ENCODE peak calls at places on chromosome 21, in nine cellular contexts. W is stomach, F is suprapubic skin, Y is HCT116, U is SK-N-SH, Q is GM12878, K is sigmoid colon, H is endothelial cell of umbilical vein, O is K562. I is an unnamed sample.

GRCh38 chr21:28294046-28294445 is 698.6 kb downstream of the LTN1 start:
- DNase-seq in W (no peak), F (no peak), Y (no peak), U (no peak), Q (no peak), K (no peak), H (peak; percentile 57), O (no peak), I (no peak)

GRCh38 chr21:15210235-15210678 is 145.5 kb upstream of the NRIP1 start:
- DNase-seq in W (peak; percentile 57), F (peak; percentile 71), Y (no peak), U (no peak), Q (no peak), K (peak; percentile 71), H (no peak), O (no peak), I (peak; percentile 73)

GRCh38 chr21:36022704-36023103 is 37.6 kb downstream of the SETD4 start:
- DNase-seq in W (no peak), F (no peak), Y (no peak), U (no peak), Q (no peak), K (peak; percentile 59), H (no peak), O (no peak), I (no peak)

GRCh38 chr21:41219498-41220207 is 51.7 kb downstream of the BACE2 start:
- DNase-seq in W (no peak), F (no peak), Y (no peak), U (no peak), Q (no peak), K (no peak), H (no peak), O (no peak), I (no peak)

GRCh38 chr21:28207776-28208175 is 784.9 kb downstream of the LTN1 start:
- DNase-seq in W (no peak), F (no peak), Y (no peak), U (peak; percentile 12), Q (no peak), K (no peak), H (peak; percentile 10), O (no peak), I (no peak)

GRCh38 chr21:21547368-21547953 is 549.3 kb downstream of the NCAM2 start:
- DNase-seq in W (no peak), F (no peak), Y (no peak), U (no peak), Q (no peak), K (no peak), H (no peak), O (no peak), I (no peak)

GRCh38 chr21:18677632-18678031 is 274.0 kb upstream of the TMPRSS15 start:
- DNase-seq in W (no peak), F (no peak), Y (no peak), U (no peak), Q (no peak), K (no peak), H (no peak), O (no peak), I (no peak)

GRCh38 chr21:36981977-36982700 is 15.7 kb upstream of the HLCS start:
- DNase-seq in W (no peak), F (no peak), Y (no peak), U (no peak), Q (no peak), K (no peak), H (no peak), O (no peak), I (no peak)

GRCh38 chr21:34877485-34878128 is 171.5 kb downstream of the RUNX1 start:
- DNase-seq in W (peak; percentile 97), F (no peak), Y (no peak), U (no peak), Q (no peak), K (no peak), H (no peak), O (no peak), I (no peak)

GRCh38 chr21:15514073-15514946 is 215.5 kb upstream of the USP25 start:
- DNase-seq in W (no peak), F (no peak), Y (no peak), U (no peak), Q (peak; percentile 45), K (no peak), H (no peak), O (no peak), I (no peak)

GRCh38 chr21:36820176-36821031 is 121.5 kb downstream of the SIM2 start:
- DNase-seq in W (no peak), F (no peak), Y (no peak), U (no peak), Q (no peak), K (no peak), H (no peak), O (no peak), I (no peak)

GRCh38 chr21:37225440-37225839 is 41.7 kb downstream of the VPS26C start:
- DNase-seq in W (no peak), F (no peak), Y (no peak), U (no peak), Q (no peak), K (no peak), H (no peak), O (no peak), I (no peak)

DNA sequence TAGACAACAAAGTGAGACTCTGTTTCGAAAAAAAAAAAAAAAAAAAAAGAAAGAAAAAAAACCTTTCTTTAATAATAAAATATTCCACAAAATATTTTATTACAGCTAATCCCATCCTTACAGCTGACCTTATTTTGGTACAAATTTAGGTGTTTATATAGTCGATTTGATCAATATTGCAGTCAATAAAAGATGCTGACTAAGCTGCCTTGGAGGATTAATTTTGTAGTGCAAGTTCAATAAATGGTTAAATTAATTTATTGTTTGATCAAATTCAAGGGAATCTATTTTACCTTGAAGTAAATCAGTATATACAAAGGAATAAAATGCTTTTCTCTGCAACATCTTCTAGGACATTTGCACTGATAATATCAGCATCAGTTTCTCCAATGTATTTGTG is 1764.3 kb downstream of the NCAM2 start:
- DNase-seq in W (no peak), F (no peak), Y (no peak), U (no peak), Q (no peak), K (no peak), H (no peak), O (no peak), I (no peak)
- H3K9me3 ChIP-seq in W (no peaks in the 10 kb centered on the region), F (peaks cover 4% of the 10 kb centered on the region), Y (peaks cover 27% of the 10 kb centered on the region), U (no peaks in the 10 kb centered on the region), Q (no peaks in the 10 kb centered on the region), K (no peaks in the 10 kb centered on the region), H (no peaks in the 10 kb centered on the region), O (no peaks in the 10 kb centered on the region), I (no peaks in the 10 kb centered on the region)

DNA sequence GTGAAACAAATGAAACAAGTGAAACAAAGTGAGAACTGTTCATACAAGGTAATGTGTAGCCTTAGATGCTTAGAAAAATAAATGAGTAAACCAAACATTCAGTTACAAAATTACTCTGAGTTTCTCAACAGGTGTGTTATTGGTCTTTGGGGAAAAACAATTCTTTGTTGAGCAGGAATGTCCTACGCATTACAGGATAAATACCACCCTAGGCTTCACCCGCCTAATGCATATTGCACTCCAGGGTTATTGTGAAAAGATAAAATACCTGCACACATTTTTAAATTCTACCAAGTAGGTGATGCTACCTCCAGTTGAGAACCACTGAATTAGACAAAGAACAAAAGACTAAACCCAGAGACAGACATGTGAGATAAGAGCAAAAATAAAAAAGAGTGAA is 72.2 kb downstream of the ADAMTS1 start:
- DNase-seq in W (no peak), F (no peak), Y (no peak), U (no peak), Q (no peak), K (no peak), H (no peak), O (no peak), I (no peak)
- H3K27ac ChIP-seq in W (no peak overlapping the region), F (no peak overlapping the region), Y (no peak overlapping the region), U (no peak overlapping the region), Q (no peak overlapping the region), K (no peak overlapping the region), H (no peak overlapping the region), O (no peak overlapping the region), I (no peak overlapping the region)

GRCh38 chr21:38987551-38988210 is 182.0 kb downstream of the ETS2 start:
- DNase-seq in W (no peak), F (no peak), Y (no peak), U (no peak), Q (no peak), K (peak; percentile 81), H (no peak), O (no peak), I (no peak)

GRCh38 chr21:38986460-38987395 is 181.0 kb downstream of the ETS2 start:
- DNase-seq in W (no peak), F (no peak), Y (no peak), U (no peak), Q (no peak), K (no peak), H (no peak), O (no peak), I (no peak)

GRCh38 chr21:38984982-38985422 is 179.3 kb downstream of the ETS2 start:
- DNase-seq in W (no peak), F (no peak), Y (no peak), U (peak; percentile 79), Q (no peak), K (no peak), H (peak; percentile 80), O (no peak), I (no peak)

GRCh38 chr21:38984568-38984967 is 178.8 kb downstream of the ETS2 start:
- DNase-seq in W (no peak), F (no peak), Y (no peak), U (peak; percentile 47), Q (no peak), K (no peak), H (no peak), O (no peak), I (no peak)

DNA sequence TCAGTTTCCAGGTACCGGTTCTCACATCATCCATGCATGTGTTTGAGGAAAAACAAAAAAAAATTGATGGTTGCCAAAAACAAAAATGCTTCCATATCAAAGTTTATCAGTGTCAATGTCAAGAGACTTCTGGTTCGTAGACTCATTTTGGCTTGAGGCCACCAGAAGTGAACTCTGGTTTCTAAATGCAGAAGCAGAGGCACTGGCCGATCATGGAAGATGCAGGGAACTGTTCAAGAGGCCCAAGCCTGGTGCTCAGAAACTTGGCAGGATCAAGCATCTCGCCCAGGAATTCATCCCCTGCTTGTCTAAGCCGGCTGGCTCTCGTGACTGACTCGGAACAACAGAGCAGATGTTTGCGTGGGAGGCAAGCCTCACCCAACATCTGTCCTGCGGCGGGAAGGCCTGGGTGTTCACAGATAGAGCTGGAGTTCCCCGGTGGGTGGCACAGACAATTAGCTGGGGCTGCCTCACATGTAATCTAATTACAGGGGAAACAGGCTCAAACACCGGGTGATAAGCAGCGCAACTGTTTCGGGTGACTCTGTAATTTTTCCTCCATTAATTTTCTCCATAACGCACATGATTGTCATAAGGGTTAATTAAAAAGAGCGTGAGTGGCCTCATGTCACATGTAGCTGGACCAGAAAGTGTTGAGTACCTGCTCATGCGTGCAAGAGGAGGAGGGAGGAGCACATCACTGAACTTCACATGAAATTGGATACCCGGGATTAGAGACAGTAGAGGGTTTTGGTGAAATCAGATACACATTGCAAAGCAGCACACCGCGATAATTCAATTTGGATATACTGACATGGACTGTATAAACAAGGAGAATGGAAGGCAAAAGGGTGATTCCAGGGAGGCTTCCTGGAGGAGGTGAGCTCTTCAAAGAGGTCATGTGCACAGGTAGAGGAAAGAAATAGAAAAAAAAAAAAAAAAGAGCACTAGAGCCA is 180.0 kb downstream of the ETS2 start:
- DNase-seq in W (peak; percentile 30), F (peak; percentile 93), Y (no peak), U (peak; percentile 84), Q (peak; percentile 12), K (peak; percentile 91), H (no peak), O (peak; percentile 95), I (no peak)
- TF ChIP-seq POLR2AphosphoS5 in W (peak; percentile 53), F (peak; percentile 89), Y (no peak), U (peak; percentile 24), Q (no peak), K (peak; percentile 91), H (no peak), O (peak; percentile 97), I (peak; percentile 68)

GRCh38 chr21:8992731-8993174 is 1528.6 kb upstream of the TPTE start:
- DNase-seq in W (no peak), F (no peak), Y (no peak), U (no peak), Q (no peak), K (peak; percentile 65), H (peak; percentile 17), O (peak; percentile 38), I (no peak)
- H3K9me3 ChIP-seq in W (no peaks in the 10 kb centered on the region), F (peaks cover 16% of the 10 kb centered on the region), Y (peaks cover 11% of the 10 kb centered on the region), U (no peaks in the 10 kb centered on the region), Q (no peaks in the 10 kb centered on the region), K (no peaks in the 10 kb centered on the region), H (peaks cover 37% of the 10 kb centered on the region), O (no peaks in the 10 kb centered on the region), I (no peaks in the 10 kb centered on the region)